ENCODE peak calls at places on chromosomes 3 and 15, in ten cellular contexts. D is brain microvascular endothelial cell; G is IMR-90; J is RWPE1; U is PC-3; H is colonic mucosa; T is CD8-positive, alpha-beta T cell; I is stomach; W is neural progenitor cell; Z is left ventricle myocardium inferior. S is an unnamed sample.

GRCh38 chr15:40010681-40011080 is 28.3 kb downstream of the SRP14 start:
- DNase-seq in D (peak; percentile 53), G (peak; percentile 82), J (no peak), U (no peak), H (no peak), T (no peak), I (no peak), W (peak; percentile 20), Z (no peak), S (no peak)

GRCh38 chr15:99361541-99362185 is 110.4 kb downstream of the LRRC28 start:
- DNase-seq in D (peak; percentile 14), G (peak; percentile 42), J (peak; percentile 19), U (peak; percentile 51), H (no peak), T (no peak), I (no peak), W (peak; percentile 33), Z (no peak), S (no peak)

GRCh38 chr3:150357923-150358322 is 50.2 kb upstream of the TSC22D2 start:
- DNase-seq in D (no peak), G (no peak), J (no peak), U (no peak), H (no peak), T (no peak), I (no peak), W (no peak), Z (no peak), S (no peak)

GRCh38 chr3:16071246-16071645 is 103.2 kb upstream of the GALNT15 start:
- DNase-seq in D (no peak), G (no peak), J (no peak), U (peak; percentile 93), H (no peak), T (no peak), I (no peak), W (no peak), Z (no peak), S (peak; percentile 73)

GRCh38 chr3:188788621-188789081 is 383.1 kb upstream of the TPRG1 start:
- DNase-seq in D (peak; percentile 99), G (peak; percentile 97), J (peak; percentile 21), U (peak; percentile 45), H (no peak), T (peak; percentile 45), I (no peak), W (no peak), Z (no peak), S (no peak)

GRCh38 chr3:100151024-100151707 is 36.9 kb upstream of the FILIP1L start:
- DNase-seq in D (no peak), G (no peak), J (no peak), U (no peak), H (no peak), T (no peak), I (no peak), W (no peak), Z (no peak), S (no peak)

GRCh38 chr3:113243071-113243470 is 31.7 kb downstream of the BOC start:
- DNase-seq in D (no peak), G (no peak), J (no peak), U (no peak), H (no peak), T (no peak), I (no peak), W (no peak), Z (no peak), S (no peak)

GRCh38 chr3:156246939-156247725 is 126.8 kb downstream of the KCNAB1 start:
- DNase-seq in D (no peak), G (peak; percentile 9), J (no peak), U (no peak), H (no peak), T (no peak), I (no peak), W (no peak), Z (no peak), S (no peak)

GRCh38 chr3:58021072-58021959 is 13.1 kb downstream of the FLNB start:
- DNase-seq in D (no peak), G (no peak), J (no peak), U (peak; percentile 66), H (peak; percentile 55), T (no peak), I (no peak), W (no peak), Z (no peak), S (no peak)

GRCh38 chr3:99499235-99499798 is 139.1 kb upstream of the COL8A1 start:
- DNase-seq in D (peak; percentile 75), G (peak; percentile 73), J (peak; percentile 42), U (peak; percentile 77), H (peak; percentile 24), T (no peak), I (peak; percentile 27), W (peak; percentile 52), Z (no peak), S (peak; percentile 1)

GRCh38 chr3:178537123-178537754 is 1.0 kb downstream of the KCNMB2 start:
- DNase-seq in D (no peak), G (no peak), J (no peak), U (no peak), H (no peak), T (no peak), I (no peak), W (no peak), Z (no peak), S (no peak)

GRCh38 chr3:189168711-189169110 is 3.1 kb upstream of the TPRG1 start:
- DNase-seq in D (no peak), G (no peak), J (no peak), U (no peak), H (no peak), T (no peak), I (no peak), W (no peak), Z (no peak), S (no peak)

GRCh38 chr15:70559223-70559823 is 204.0 kb downstream of the UACA start:
- DNase-seq in D (peak; percentile 21), G (peak; percentile 44), J (no peak), U (no peak), H (peak; percentile 30), T (peak; percentile 69), I (peak; percentile 38), W (no peak), Z (peak; percentile 27), S (no peak)

GRCh38 chr15:50996641-50997040 is 88.2 kb downstream of the AP4E1 start:
- DNase-seq in D (no peak), G (peak; percentile 76), J (peak; percentile 35), U (peak; percentile 52), H (no peak), T (no peak), I (no peak), W (no peak), Z (no peak), S (peak; percentile 39)

GRCh38 chr3:8733332-8734094 is at the start of gene CAV3:
- DNase-seq in D (no peak), G (no peak), J (no peak), U (no peak), H (no peak), T (no peak), I (no peak), W (no peak), Z (peak; percentile 55), S (no peak)

GRCh38 chr3:189227249-189227648 is 55.5 kb downstream of the TPRG1 start:
- DNase-seq in D (no peak), G (no peak), J (no peak), U (no peak), H (no peak), T (no peak), I (no peak), W (no peak), Z (no peak), S (no peak)

GRCh38 chr3:33315826-33316225 is 38.6 kb downstream of the FBXL2 start:
- DNase-seq in D (peak; percentile 14), G (peak; percentile 73), J (peak; percentile 26), U (peak; percentile 72), H (no peak), T (no peak), I (no peak), W (no peak), Z (no peak), S (no peak)

GRCh38 chr3:52827866-52828376 is 2.6 kb downstream of the ITIH4 start:
- DNase-seq in D (no peak), G (no peak), J (no peak), U (no peak), H (no peak), T (no peak), I (peak; percentile 33), W (peak; percentile 15), Z (no peak), S (no peak)

GRCh38 chr3:177478170-177478859 is 281.0 kb upstream of the TBL1XR1 start:
- DNase-seq in D (peak; percentile 97), G (peak; percentile 100), J (peak; percentile 85), U (peak; percentile 98), H (no peak), T (no peak), I (peak; percentile 46), W (no peak), Z (no peak), S (peak; percentile 98)

GRCh38 chr3:71684752-71685151 is 40.5 kb downstream of the EIF4E3 start:
- DNase-seq in D (peak; percentile 67), G (peak; percentile 86), J (peak; percentile 73), U (peak; percentile 84), H (peak; percentile 31), T (no peak), I (no peak), W (no peak), Z (no peak), S (no peak)

GRCh38 chr3:127690106-127690505 is 17.4 kb downstream of the ABTB1 start:
- DNase-seq in D (peak; percentile 69), G (peak; percentile 61), J (peak; percentile 69), U (peak; percentile 63), H (no peak), T (no peak), I (no peak), W (no peak), Z (peak; percentile 14), S (no peak)

GRCh38 chr3:115659861-115660260 is 36.6 kb downstream of the GAP43 start:
- DNase-seq in D (no peak), G (peak; percentile 64), J (no peak), U (no peak), H (no peak), T (no peak), I (no peak), W (no peak), Z (no peak), S (no peak)
- H3K27ac ChIP-seq in D (no peak overlapping the region), G (peak overlapping the region; percentile 96), J (no peak overlapping the region), U (no peak overlapping the region), H (no peak overlapping the region), T (no peak overlapping the region), I (peak overlapping the region; percentile 94), W (no peak overlapping the region), Z (peak overlapping the region; percentile 97), S (no peak overlapping the region)

GRCh38 chr15:96359772-96360498 is 29.4 kb downstream of the NR2F2 start:
- DNase-seq in D (no peak), G (no peak), J (no peak), U (no peak), H (no peak), T (no peak), I (peak; percentile 67), W (peak; percentile 90), Z (no peak), S (no peak)
- H3K27ac ChIP-seq in D (peak overlapping the region; percentile 35), G (peak overlapping the region; percentile 38), J (no peak overlapping the region), U (no peak overlapping the region), H (no peak overlapping the region), T (no peak overlapping the region), I (peak overlapping the region; percentile 97), W (peak overlapping the region; percentile 18), Z (peak overlapping the region; percentile 64), S (no peak overlapping the region)

GRCh38 chr3:194396897-194397756 is 1.9 kb downstream of the GP5 start:
- DNase-seq in D (no peak), G (no peak), J (no peak), U (no peak), H (no peak), T (peak; percentile 48), I (no peak), W (no peak), Z (no peak), S (no peak)
- H3K27ac ChIP-seq in D (no peak overlapping the region), G (no peak overlapping the region), J (no peak overlapping the region), U (no peak overlapping the region), H (no peak overlapping the region), T (peak overlapping the region; percentile 63), I (peak overlapping the region; percentile 47), W (no peak overlapping the region), Z (no peak overlapping the region), S (no peak overlapping the region)

GRCh38 chr3:186287723-186288122 is 74.3 kb downstream of the DGKG start:
- DNase-seq in D (peak; percentile 85), G (peak; percentile 85), J (no peak), U (peak; percentile 54), H (no peak), T (no peak), I (no peak), W (no peak), Z (no peak), S (no peak)
- H3K27ac ChIP-seq in D (peak overlapping the region; percentile 90), G (no peak overlapping the region), J (no peak overlapping the region), U (peak overlapping the region; percentile 65), H (no peak overlapping the region), T (no peak overlapping the region), I (no peak overlapping the region), W (no peak overlapping the region), Z (no peak overlapping the region), S (no peak overlapping the region)